ENCODE peak calls at places on chromosomes 11 and 22, in five cellular contexts. One of them, this sample, is unnamed.

GRCh38 chr11:11416502-11416901 is 63.5 kb upstream of the CSNK2A3 start:
- DNase-seq in T-helper 2 cell treated with Interferon-gamma antibody and Interleukin-4, amounts not matched to agents 5 μg/mL and 100 μg/mL, for 36 hours: no peak
- DNase-seq in CD4-positive, alpha-beta T cell: no peak
- DNase-seq in activated CD8-positive, alpha-beta T cell treated with anti-CD3 and anti-CD28 coated beads, Interleukin-2, amount 10 ng/mL, durations not matched to agents 7 days and 5 days: no peak
- DNase-seq in stimulated activated CD8-positive, alpha-beta memory T cell treated with anti-CD3 and anti-CD28 coated beads, Interleukin-12 subunit alpha, Interleukin-12 subunit beta, amount 100 ng/mL, for 4 hours: no peak
- DNase-seq in this sample: no peak

GRCh38 chr11:131246589-131247164 is 123.7 kb upstream of the NTM start:
- DNase-seq in T-helper 2 cell treated with Interferon-gamma antibody and Interleukin-4, amounts not matched to agents 5 μg/mL and 100 μg/mL, for 36 hours: no peak
- DNase-seq in CD4-positive, alpha-beta T cell: no peak
- DNase-seq in activated CD8-positive, alpha-beta T cell treated with anti-CD3 and anti-CD28 coated beads, Interleukin-2, amount 10 ng/mL, durations not matched to agents 7 days and 5 days: no peak
- DNase-seq in stimulated activated CD8-positive, alpha-beta memory T cell treated with anti-CD3 and anti-CD28 coated beads, Interleukin-12 subunit alpha, Interleukin-12 subunit beta, amount 100 ng/mL, for 4 hours: no peak
- DNase-seq in this sample: no peak

GRCh38 chr11:132793831-132794230 is 738.5 kb downstream of the OPCML start:
- DNase-seq in T-helper 2 cell treated with Interferon-gamma antibody and Interleukin-4, amounts not matched to agents 5 μg/mL and 100 μg/mL, for 36 hours: no peak
- DNase-seq in CD4-positive, alpha-beta T cell: no peak
- DNase-seq in activated CD8-positive, alpha-beta T cell treated with anti-CD3 and anti-CD28 coated beads, Interleukin-2, amount 10 ng/mL, durations not matched to agents 7 days and 5 days: no peak
- DNase-seq in stimulated activated CD8-positive, alpha-beta memory T cell treated with anti-CD3 and anti-CD28 coated beads, Interleukin-12 subunit alpha, Interleukin-12 subunit beta, amount 100 ng/mL, for 4 hours: no peak
- DNase-seq in this sample: no peak

GRCh38 chr11:129146196-129146595 is 45.9 kb downstream of the ARHGAP32 start:
- DNase-seq in T-helper 2 cell treated with Interferon-gamma antibody and Interleukin-4, amounts not matched to agents 5 μg/mL and 100 μg/mL, for 36 hours: no peak
- DNase-seq in CD4-positive, alpha-beta T cell: no peak
- DNase-seq in activated CD8-positive, alpha-beta T cell treated with anti-CD3 and anti-CD28 coated beads, Interleukin-2, amount 10 ng/mL, durations not matched to agents 7 days and 5 days: no peak
- DNase-seq in stimulated activated CD8-positive, alpha-beta memory T cell treated with anti-CD3 and anti-CD28 coated beads, Interleukin-12 subunit alpha, Interleukin-12 subunit beta, amount 100 ng/mL, for 4 hours: no peak
- DNase-seq in this sample: peak; percentile 27

GRCh38 chr22:20430641-20431519 is 6.7 kb downstream of the SCARF2 start:
- DNase-seq in T-helper 2 cell treated with Interferon-gamma antibody and Interleukin-4, amounts not matched to agents 5 μg/mL and 100 μg/mL, for 36 hours: peak; percentile 49
- DNase-seq in CD4-positive, alpha-beta T cell: peak; percentile 45
- DNase-seq in activated CD8-positive, alpha-beta T cell treated with anti-CD3 and anti-CD28 coated beads, Interleukin-2, amount 10 ng/mL, durations not matched to agents 7 days and 5 days: peak; percentile 62
- DNase-seq in stimulated activated CD8-positive, alpha-beta memory T cell treated with anti-CD3 and anti-CD28 coated beads, Interleukin-12 subunit alpha, Interleukin-12 subunit beta, amount 100 ng/mL, for 4 hours: peak; percentile 22
- DNase-seq in this sample: peak; percentile 84

GRCh38 chr22:29702025-29702930 is 17.5 kb upstream of the CABP7 start:
- DNase-seq in T-helper 2 cell treated with Interferon-gamma antibody and Interleukin-4, amounts not matched to agents 5 μg/mL and 100 μg/mL, for 36 hours: no peak
- DNase-seq in CD4-positive, alpha-beta T cell: no peak
- DNase-seq in activated CD8-positive, alpha-beta T cell treated with anti-CD3 and anti-CD28 coated beads, Interleukin-2, amount 10 ng/mL, durations not matched to agents 7 days and 5 days: no peak
- DNase-seq in stimulated activated CD8-positive, alpha-beta memory T cell treated with anti-CD3 and anti-CD28 coated beads, Interleukin-12 subunit alpha, Interleukin-12 subunit beta, amount 100 ng/mL, for 4 hours: no peak
- DNase-seq in this sample: peak; percentile 47

GRCh38 chr11:235180-235997 is 753 bp downstream of the SIRT3 start:
- DNase-seq in T-helper 2 cell treated with Interferon-gamma antibody and Interleukin-4, amounts not matched to agents 5 μg/mL and 100 μg/mL, for 36 hours: no peak
- DNase-seq in CD4-positive, alpha-beta T cell: no peak
- DNase-seq in activated CD8-positive, alpha-beta T cell treated with anti-CD3 and anti-CD28 coated beads, Interleukin-2, amount 10 ng/mL, durations not matched to agents 7 days and 5 days: peak; percentile 70
- DNase-seq in stimulated activated CD8-positive, alpha-beta memory T cell treated with anti-CD3 and anti-CD28 coated beads, Interleukin-12 subunit alpha, Interleukin-12 subunit beta, amount 100 ng/mL, for 4 hours: no peak
- DNase-seq in this sample: no peak

GRCh38 chr11:106311531-106312230 is 234.2 kb downstream of the AASDHPPT start:
- DNase-seq in T-helper 2 cell treated with Interferon-gamma antibody and Interleukin-4, amounts not matched to agents 5 μg/mL and 100 μg/mL, for 36 hours: no peak
- DNase-seq in CD4-positive, alpha-beta T cell: no peak
- DNase-seq in activated CD8-positive, alpha-beta T cell treated with anti-CD3 and anti-CD28 coated beads, Interleukin-2, amount 10 ng/mL, durations not matched to agents 7 days and 5 days: no peak
- DNase-seq in stimulated activated CD8-positive, alpha-beta memory T cell treated with anti-CD3 and anti-CD28 coated beads, Interleukin-12 subunit alpha, Interleukin-12 subunit beta, amount 100 ng/mL, for 4 hours: no peak
- DNase-seq in this sample: peak; percentile 72

GRCh38 chr11:35276396-35276795 is 137.4 kb downstream of the CD44 start:
- DNase-seq in T-helper 2 cell treated with Interferon-gamma antibody and Interleukin-4, amounts not matched to agents 5 μg/mL and 100 μg/mL, for 36 hours: peak; percentile 27
- DNase-seq in CD4-positive, alpha-beta T cell: no peak
- DNase-seq in activated CD8-positive, alpha-beta T cell treated with anti-CD3 and anti-CD28 coated beads, Interleukin-2, amount 10 ng/mL, durations not matched to agents 7 days and 5 days: no peak
- DNase-seq in stimulated activated CD8-positive, alpha-beta memory T cell treated with anti-CD3 and anti-CD28 coated beads, Interleukin-12 subunit alpha, Interleukin-12 subunit beta, amount 100 ng/mL, for 4 hours: no peak
- DNase-seq in this sample: peak; percentile 48

GRCh38 chr11:124285610-124286344 is 28.0 kb downstream of the OR8D1 start:
- DNase-seq in T-helper 2 cell treated with Interferon-gamma antibody and Interleukin-4, amounts not matched to agents 5 μg/mL and 100 μg/mL, for 36 hours: no peak
- DNase-seq in CD4-positive, alpha-beta T cell: no peak
- DNase-seq in activated CD8-positive, alpha-beta T cell treated with anti-CD3 and anti-CD28 coated beads, Interleukin-2, amount 10 ng/mL, durations not matched to agents 7 days and 5 days: no peak
- DNase-seq in stimulated activated CD8-positive, alpha-beta memory T cell treated with anti-CD3 and anti-CD28 coated beads, Interleukin-12 subunit alpha, Interleukin-12 subunit beta, amount 100 ng/mL, for 4 hours: no peak
- DNase-seq in this sample: peak; percentile 40

GRCh38 chr11:33868646-33869461 is 23.0 kb downstream of the LMO2 start:
- DNase-seq in T-helper 2 cell treated with Interferon-gamma antibody and Interleukin-4, amounts not matched to agents 5 μg/mL and 100 μg/mL, for 36 hours: no peak
- DNase-seq in CD4-positive, alpha-beta T cell: no peak
- DNase-seq in activated CD8-positive, alpha-beta T cell treated with anti-CD3 and anti-CD28 coated beads, Interleukin-2, amount 10 ng/mL, durations not matched to agents 7 days and 5 days: no peak
- DNase-seq in stimulated activated CD8-positive, alpha-beta memory T cell treated with anti-CD3 and anti-CD28 coated beads, Interleukin-12 subunit alpha, Interleukin-12 subunit beta, amount 100 ng/mL, for 4 hours: no peak
- DNase-seq in this sample: peak; percentile 9

GRCh38 chr22:50089231-50090140 is at the start of gene MOV10L1:
- DNase-seq in T-helper 2 cell treated with Interferon-gamma antibody and Interleukin-4, amounts not matched to agents 5 μg/mL and 100 μg/mL, for 36 hours: no peak
- DNase-seq in CD4-positive, alpha-beta T cell: no peak
- DNase-seq in activated CD8-positive, alpha-beta T cell treated with anti-CD3 and anti-CD28 coated beads, Interleukin-2, amount 10 ng/mL, durations not matched to agents 7 days and 5 days: no peak
- DNase-seq in stimulated activated CD8-positive, alpha-beta memory T cell treated with anti-CD3 and anti-CD28 coated beads, Interleukin-12 subunit alpha, Interleukin-12 subunit beta, amount 100 ng/mL, for 4 hours: no peak
- DNase-seq in this sample: peak; percentile 54

GRCh38 chr22:23119492-23120414 is 22.0 kb downstream of the RSPH14 start:
- DNase-seq in T-helper 2 cell treated with Interferon-gamma antibody and Interleukin-4, amounts not matched to agents 5 μg/mL and 100 μg/mL, for 36 hours: peak; percentile 30
- DNase-seq in CD4-positive, alpha-beta T cell: peak; percentile 27
- DNase-seq in activated CD8-positive, alpha-beta T cell treated with anti-CD3 and anti-CD28 coated beads, Interleukin-2, amount 10 ng/mL, durations not matched to agents 7 days and 5 days: peak; percentile 57
- DNase-seq in stimulated activated CD8-positive, alpha-beta memory T cell treated with anti-CD3 and anti-CD28 coated beads, Interleukin-12 subunit alpha, Interleukin-12 subunit beta, amount 100 ng/mL, for 4 hours: peak; percentile 17
- DNase-seq in this sample: no peak

GRCh38 chr11:96620464-96621044 is 230.7 kb downstream of the JRKL start:
- DNase-seq in T-helper 2 cell treated with Interferon-gamma antibody and Interleukin-4, amounts not matched to agents 5 μg/mL and 100 μg/mL, for 36 hours: no peak
- DNase-seq in CD4-positive, alpha-beta T cell: no peak
- DNase-seq in activated CD8-positive, alpha-beta T cell treated with anti-CD3 and anti-CD28 coated beads, Interleukin-2, amount 10 ng/mL, durations not matched to agents 7 days and 5 days: no peak
- DNase-seq in stimulated activated CD8-positive, alpha-beta memory T cell treated with anti-CD3 and anti-CD28 coated beads, Interleukin-12 subunit alpha, Interleukin-12 subunit beta, amount 100 ng/mL, for 4 hours: no peak
- DNase-seq in this sample: no peak

GRCh38 chr22:46072981-46073682 is 77.2 kb upstream of the PPARA start:
- DNase-seq in T-helper 2 cell treated with Interferon-gamma antibody and Interleukin-4, amounts not matched to agents 5 μg/mL and 100 μg/mL, for 36 hours: no peak
- DNase-seq in CD4-positive, alpha-beta T cell: no peak
- DNase-seq in activated CD8-positive, alpha-beta T cell treated with anti-CD3 and anti-CD28 coated beads, Interleukin-2, amount 10 ng/mL, durations not matched to agents 7 days and 5 days: no peak
- DNase-seq in stimulated activated CD8-positive, alpha-beta memory T cell treated with anti-CD3 and anti-CD28 coated beads, Interleukin-12 subunit alpha, Interleukin-12 subunit beta, amount 100 ng/mL, for 4 hours: no peak
- DNase-seq in this sample: no peak

GRCh38 chr11:5007561-5007960 is 12.9 kb downstream of the OR51L1 start:
- DNase-seq in T-helper 2 cell treated with Interferon-gamma antibody and Interleukin-4, amounts not matched to agents 5 μg/mL and 100 μg/mL, for 36 hours: no peak
- DNase-seq in CD4-positive, alpha-beta T cell: no peak
- DNase-seq in activated CD8-positive, alpha-beta T cell treated with anti-CD3 and anti-CD28 coated beads, Interleukin-2, amount 10 ng/mL, durations not matched to agents 7 days and 5 days: no peak
- DNase-seq in stimulated activated CD8-positive, alpha-beta memory T cell treated with anti-CD3 and anti-CD28 coated beads, Interleukin-12 subunit alpha, Interleukin-12 subunit beta, amount 100 ng/mL, for 4 hours: no peak
- DNase-seq in this sample: no peak

GRCh38 chr11:113668255-113668654 is 37.9 kb downstream of the TMPRSS5 start:
- DNase-seq in T-helper 2 cell treated with Interferon-gamma antibody and Interleukin-4, amounts not matched to agents 5 μg/mL and 100 μg/mL, for 36 hours: no peak
- DNase-seq in CD4-positive, alpha-beta T cell: no peak
- DNase-seq in activated CD8-positive, alpha-beta T cell treated with anti-CD3 and anti-CD28 coated beads, Interleukin-2, amount 10 ng/mL, durations not matched to agents 7 days and 5 days: no peak
- DNase-seq in stimulated activated CD8-positive, alpha-beta memory T cell treated with anti-CD3 and anti-CD28 coated beads, Interleukin-12 subunit alpha, Interleukin-12 subunit beta, amount 100 ng/mL, for 4 hours: no peak
- DNase-seq in this sample: no peak

GRCh38 chr11:130881475-130882137 is 34.7 kb downstream of the SNX19 start:
- DNase-seq in T-helper 2 cell treated with Interferon-gamma antibody and Interleukin-4, amounts not matched to agents 5 μg/mL and 100 μg/mL, for 36 hours: peak; percentile 7
- DNase-seq in CD4-positive, alpha-beta T cell: no peak
- DNase-seq in activated CD8-positive, alpha-beta T cell treated with anti-CD3 and anti-CD28 coated beads, Interleukin-2, amount 10 ng/mL, durations not matched to agents 7 days and 5 days: no peak
- DNase-seq in stimulated activated CD8-positive, alpha-beta memory T cell treated with anti-CD3 and anti-CD28 coated beads, Interleukin-12 subunit alpha, Interleukin-12 subunit beta, amount 100 ng/mL, for 4 hours: no peak
- DNase-seq in this sample: no peak